ENCODE peak calls at places on chromosomes 2 and 18, in ten cellular contexts. K, H, L, R, V, C, O, J, E and S are unnamed samples.

GRCh38 chr2:235492850-235493344 is 946 bp upstream of the AGAP1 start:
- DNase-seq in K (no peak), H (no peak), L (no peak), R (no peak), V (no peak), C (peak; percentile 88), O (no peak), J (peak; percentile 58), E (no peak), S (no peak)

GRCh38 chr18:74672371-74672770 is 74.7 kb downstream of the ZNF407 start:
- DNase-seq in K (no peak), H (no peak), L (no peak), R (no peak), V (no peak), C (no peak), O (no peak), J (no peak), E (no peak), S (no peak)

GRCh38 chr2:187453078-187453641 is 5.1 kb upstream of the CALCRL start:
- DNase-seq in K (no peak), H (no peak), L (no peak), R (no peak), V (peak; percentile 23), C (no peak), O (no peak), J (no peak), E (no peak), S (no peak)

GRCh38 chr2:71922091-71922490 is 225.6 kb downstream of the CYP26B1 start:
- DNase-seq in K (no peak), H (no peak), L (peak; percentile 41), R (no peak), V (no peak), C (no peak), O (no peak), J (no peak), E (no peak), S (no peak)

GRCh38 chr2:193141-193552 is 70.7 kb downstream of the SH3YL1 start:
- DNase-seq in K (no peak), H (no peak), L (no peak), R (peak; percentile 8), V (peak; percentile 87), C (peak; percentile 88), O (no peak), J (no peak), E (peak; percentile 77), S (no peak)

GRCh38 chr18:23331091-23331920 is 121.8 kb upstream of the RIOK3 start:
- DNase-seq in K (no peak), H (no peak), L (no peak), R (no peak), V (no peak), C (peak; percentile 95), O (no peak), J (no peak), E (no peak), S (no peak)

GRCh38 chr2:224472827-224473226 is 70.9 kb upstream of the FAM124B start:
- DNase-seq in K (no peak), H (no peak), L (no peak), R (no peak), V (no peak), C (no peak), O (no peak), J (no peak), E (no peak), S (no peak)

GRCh38 chr2:168160897-168161296 is 86.5 kb downstream of the STK39 start:
- DNase-seq in K (no peak), H (no peak), L (no peak), R (no peak), V (peak; percentile 22), C (peak; percentile 60), O (no peak), J (no peak), E (no peak), S (no peak)

GRCh38 chr2:130369589-130370341 is 13.9 kb downstream of the PTPN18 start:
- DNase-seq in K (no peak), H (no peak), L (peak; percentile 74), R (no peak), V (no peak), C (no peak), O (peak; percentile 63), J (no peak), E (no peak), S (no peak)

GRCh38 chr2:234957533-234958135 is 5.8 kb downstream of the SH3BP4 start:
- DNase-seq in K (no peak), H (peak; percentile 71), L (peak; percentile 11), R (no peak), V (peak; percentile 49), C (no peak), O (no peak), J (no peak), E (no peak), S (peak; percentile 95)

GRCh38 chr2:196555726-196556125 is 83.8 kb upstream of the CCDC150 start:
- DNase-seq in K (no peak), H (no peak), L (no peak), R (no peak), V (peak; percentile 59), C (no peak), O (no peak), J (no peak), E (no peak), S (no peak)

GRCh38 chr18:63199743-63200241 is 119.8 kb downstream of the BCL2 start:
- DNase-seq in K (no peak), H (no peak), L (no peak), R (peak; percentile 68), V (no peak), C (no peak), O (no peak), J (no peak), E (peak; percentile 56), S (no peak)

GRCh38 chr2:241268716-241269445 is 46.6 kb downstream of the HDLBP start:
- DNase-seq in K (no peak), H (no peak), L (no peak), R (no peak), V (peak; percentile 89), C (peak; percentile 84), O (no peak), J (no peak), E (no peak), S (peak; percentile 45)

GRCh38 chr18:65352183-65352582 is 398.6 kb upstream of the CDH7 start:
- DNase-seq in K (no peak), H (no peak), L (no peak), R (no peak), V (no peak), C (no peak), O (no peak), J (no peak), E (no peak), S (no peak)

GRCh38 chr2:128450211-128451015 is 131.7 kb upstream of the HS6ST1 start:
- DNase-seq in K (no peak), H (no peak), L (no peak), R (no peak), V (no peak), C (no peak), O (peak; percentile 46), J (no peak), E (no peak), S (peak; percentile 76)

GRCh38 chr18:8381801-8382459 is 227.3 kb upstream of the RAB12 start:
- DNase-seq in K (no peak), H (no peak), L (no peak), R (no peak), V (no peak), C (no peak), O (no peak), J (no peak), E (no peak), S (no peak)

GRCh38 chr2:172412996-172413492 is 14.3 kb upstream of the ITGA6 start:
- DNase-seq in K (no peak), H (no peak), L (no peak), R (no peak), V (no peak), C (no peak), O (no peak), J (no peak), E (no peak), S (no peak)

GRCh38 chr2:152347076-152347475 is 12.1 kb downstream of the FMNL2 start:
- DNase-seq in K (no peak), H (peak; percentile 11), L (no peak), R (no peak), V (peak; percentile 93), C (no peak), O (no peak), J (no peak), E (no peak), S (no peak)

GRCh38 chr18:11989966-11990380 is 8.7 kb downstream of the IMPA2 start:
- DNase-seq in K (no peak), H (no peak), L (peak; percentile 59), R (no peak), V (peak; percentile 10), C (peak; percentile 72), O (peak; percentile 51), J (no peak), E (no peak), S (peak; percentile 49)